ENCODE peak calls at places on chromosomes 13 and 19, in seven cellular contexts. M is PC-9; K is astrocyte; X is fibroblast of lung; R is CD4-positive, CD25-positive, alpha-beta regulatory T cell; S is mucosa of descending colon; H is thoracic aorta. D is an unnamed sample.

GRCh38 chr19:28168557-28168956 is 1044.4 kb downstream of the UQCRFS1 start:
- DNase-seq in M (no peak), K (peak), X (peak), R (no peak), S (no peak), H (no peak), D (no peak)

GRCh38 chr13:77001540-77001939 is 9.7 kb downstream of the CLN5 start:
- DNase-seq in M (no peak), K (no peak), X (no peak), R (no peak), S (no peak), H (no peak), D (no peak)

GRCh38 chr19:17424743-17425365 is 5.0 kb downstream of the MVB12A start:
- DNase-seq in M (no peak), K (no peak), X (peak), R (no peak), S (no peak), H (no peak), D (no peak)

GRCh38 chr13:101868585-101869469 is 416.4 kb downstream of the ITGBL1 start:
- DNase-seq in M (no peak), K (no peak), X (no peak), R (no peak), S (no peak), H (no peak), D (no peak)

GRCh38 chr19:55497777-55498176 is 9.5 kb downstream of the SSC5D start:
- DNase-seq in M (no peak), K (no peak), X (no peak), R (no peak), S (peak), H (no peak), D (no peak)

GRCh38 chr19:2385053-2385721 is 25.1 kb downstream of the TMPRSS9 start:
- DNase-seq in M (peak), K (peak), X (peak), R (no peak), S (peak), H (no peak), D (peak)

GRCh38 chr19:5889288-5889971 is 14.2 kb downstream of the NDUFA11 start:
- DNase-seq in M (no peak), K (no peak), X (no peak), R (no peak), S (no peak), H (no peak), D (no peak)

GRCh38 chr19:40089462-40089861 is 1.3 kb downstream of the ZNF780A start:
- DNase-seq in M (no peak), K (peak), X (peak), R (no peak), S (no peak), H (no peak), D (no peak)

GRCh38 chr13:113946409-113947181 is 27.3 kb downstream of the C13orf46 start:
- DNase-seq in M (no peak), K (no peak), X (no peak), R (no peak), S (no peak), H (peak), D (no peak)

GRCh38 chr13:67133476-67133875 is 96.7 kb downstream of the PCDH9 start:
- DNase-seq in M (no peak), K (peak), X (peak), R (no peak), S (no peak), H (no peak), D (no peak)

GRCh38 chr13:75637101-75637774 is 1.1 kb downstream of the LMO7 start:
- DNase-seq in M (no peak), K (no peak), X (no peak), R (no peak), S (no peak), H (no peak), D (no peak)

GRCh38 chr13:28429685-28430290 is 65.1 kb downstream of the FLT1 start:
- DNase-seq in M (no peak), K (no peak), X (no peak), R (no peak), S (no peak), H (no peak), D (no peak)

GRCh38 chr19:55598034-55598433 is 1.3 kb downstream of the FIZ1 start:
- DNase-seq in M (no peak), K (no peak), X (no peak), R (no peak), S (no peak), H (no peak), D (no peak)

GRCh38 chr19:13298565-13299481 is 148.6 kb downstream of the IER2 start:
- DNase-seq in M (no peak), K (no peak), X (no peak), R (no peak), S (no peak), H (no peak), D (no peak)

GRCh38 chr13:109804654-109805053 is 18.3 kb upstream of the IRS2 start:
- DNase-seq in M (no peak), K (no peak), X (no peak), R (no peak), S (no peak), H (no peak), D (no peak)

GRCh38 chr19:2309734-2310362 is 1.9 kb upstream of the LINGO3 start:
- DNase-seq in M (no peak), K (peak), X (peak), R (no peak), S (no peak), H (no peak), D (no peak)

GRCh38 chr19:39915848-39916215 is 18.6 kb downstream of the FCGBP start:
- DNase-seq in M (no peak), K (no peak), X (no peak), R (no peak), S (no peak), H (no peak), D (no peak)

GRCh38 chr13:107867701-107868661 is 347.4 kb downstream of the LIG4 start:
- DNase-seq in M (peak), K (peak), X (peak), R (no peak), S (no peak), H (no peak), D (no peak)

GRCh38 chr19:41521860-41522555 is 54.0 kb upstream of the CEACAM21 start:
- DNase-seq in M (no peak), K (no peak), X (no peak), R (peak), S (no peak), H (no peak), D (no peak)

GRCh38 chr19:8251025-8251472 is 41.9 kb downstream of the CERS4 start:
- DNase-seq in M (no peak), K (peak), X (peak), R (no peak), S (no peak), H (peak), D (no peak)

GRCh38 chr13:40442191-40442590 is 224.2 kb downstream of the FOXO1 start:
- DNase-seq in M (peak), K (no peak), X (no peak), R (no peak), S (no peak), H (no peak), D (no peak)

GRCh38 chr19:48821633-48822032 is 10.8 kb upstream of the BCAT2 start:
- DNase-seq in M (no peak), K (no peak), X (no peak), R (no peak), S (no peak), H (no peak), D (no peak)
- H3K4me3 ChIP-seq in M (no peak), K (no peak), X (no peak), R (no peak), S (no peak), H (no peak), D (no peak)

GRCh38 chr13:46079770-46080169 is 25.1 kb downstream of the CPB2 start:
- DNase-seq in M (no peak), K (no peak), X (no peak), R (no peak), S (no peak), H (no peak), D (no peak)
- H3K4me3 ChIP-seq in M (no peak), K (no peak), X (no peak), R (no peak), S (no peak), H (no peak), D (no peak)

GRCh38 chr13:95530178-95530577 is 22.3 kb upstream of the CLDN10 start:
- DNase-seq in M (peak), K (peak), X (peak), R (no peak), S (no peak), H (no peak), D (no peak)
- H3K4me3 ChIP-seq in M (no peak), K (no peak), X (no peak), R (no peak), S (no peak), H (no peak), D (no peak)

DNA sequence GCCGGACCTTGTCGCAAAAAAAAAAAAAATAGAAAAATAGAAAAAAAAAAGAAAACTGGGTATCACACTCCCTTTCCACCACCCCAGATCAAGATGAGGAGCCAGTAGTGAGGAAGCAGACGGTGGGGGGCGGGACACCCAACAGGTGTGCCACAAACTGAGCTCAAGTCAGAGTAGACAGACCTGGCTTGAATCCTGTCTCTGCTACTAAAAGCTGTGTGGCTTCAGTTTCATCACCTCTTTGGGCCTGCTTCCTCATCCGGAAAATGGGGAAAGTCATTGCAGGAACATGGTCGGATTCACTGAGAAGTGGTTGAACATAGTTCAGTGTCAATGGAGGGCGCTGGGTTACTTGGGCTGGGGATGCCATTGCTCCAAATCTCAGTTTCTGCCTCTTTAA is 2.9 kb downstream of the HIF3A start:
- DNase-seq in M (no peak), K (no peak), X (no peak), R (no peak), S (peak), H (no peak), D (no peak)
- H3K4me3 ChIP-seq in M (no peak), K (no peak), X (no peak), R (no peak), S (no peak), H (peak), D (no peak)

GRCh38 chr13:20713014-20713376 is 9.5 kb downstream of the IL17D start:
- DNase-seq in M (no peak), K (no peak), X (no peak), R (no peak), S (no peak), H (no peak), D (no peak)
- H3K4me3 ChIP-seq in M (peak), K (peak), X (peak), R (no peak), S (no peak), H (peak), D (no peak)

DNA sequence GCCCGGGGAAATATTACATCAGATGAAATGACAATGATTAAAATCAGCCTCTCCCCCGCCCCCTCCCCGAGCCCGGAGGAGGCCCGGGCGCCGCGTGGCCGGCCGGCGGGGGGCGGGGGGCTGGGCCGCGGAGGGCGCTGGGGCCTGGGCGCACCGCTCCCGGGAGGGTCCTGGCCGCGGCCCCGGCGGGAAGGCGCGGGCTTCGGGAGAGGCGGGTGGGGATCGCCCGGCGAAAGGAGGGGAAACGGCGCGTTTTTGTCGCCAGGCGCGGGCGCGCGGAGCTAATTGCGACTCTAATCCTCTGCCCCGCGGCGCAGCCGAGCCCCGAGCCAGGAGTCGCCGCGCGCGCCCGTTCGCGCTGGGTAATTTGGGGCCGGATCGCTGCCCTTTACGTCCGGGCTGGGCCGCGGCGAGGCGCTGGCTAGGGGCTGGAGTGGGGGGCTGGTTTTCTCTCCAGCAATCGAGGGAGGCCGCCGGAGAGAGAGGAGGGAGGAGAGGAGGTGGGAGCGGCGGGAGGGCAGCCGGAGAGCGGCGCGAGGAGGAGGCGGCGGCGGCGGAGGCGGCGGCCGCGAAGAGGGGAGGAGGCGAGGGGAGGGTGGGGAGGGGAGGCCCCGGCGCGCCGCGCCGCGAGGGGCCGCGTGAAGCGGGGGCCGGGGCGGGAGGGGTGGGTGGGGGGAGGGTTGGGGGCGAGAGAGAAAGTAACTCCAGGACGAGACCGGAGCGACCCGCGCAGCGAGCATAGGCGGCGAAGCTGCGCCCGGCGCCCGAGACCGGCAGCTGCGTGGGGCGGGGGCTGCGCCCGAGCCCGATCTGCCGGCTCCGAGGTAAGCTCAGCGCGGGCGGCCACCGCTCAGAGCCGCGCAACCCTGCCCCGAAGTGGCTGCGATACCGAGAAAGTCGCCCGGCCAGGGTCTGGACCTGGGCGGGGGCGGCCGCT is at the start of gene KCTD15:
- DNase-seq in M (peak), K (peak), X (peak), R (no peak), S (no peak), H (no peak), D (no peak)
- H3K4me3 ChIP-seq in M (peak), K (peak), X (peak), R (no peak), S (peak), H (peak), D (peak)

DNA sequence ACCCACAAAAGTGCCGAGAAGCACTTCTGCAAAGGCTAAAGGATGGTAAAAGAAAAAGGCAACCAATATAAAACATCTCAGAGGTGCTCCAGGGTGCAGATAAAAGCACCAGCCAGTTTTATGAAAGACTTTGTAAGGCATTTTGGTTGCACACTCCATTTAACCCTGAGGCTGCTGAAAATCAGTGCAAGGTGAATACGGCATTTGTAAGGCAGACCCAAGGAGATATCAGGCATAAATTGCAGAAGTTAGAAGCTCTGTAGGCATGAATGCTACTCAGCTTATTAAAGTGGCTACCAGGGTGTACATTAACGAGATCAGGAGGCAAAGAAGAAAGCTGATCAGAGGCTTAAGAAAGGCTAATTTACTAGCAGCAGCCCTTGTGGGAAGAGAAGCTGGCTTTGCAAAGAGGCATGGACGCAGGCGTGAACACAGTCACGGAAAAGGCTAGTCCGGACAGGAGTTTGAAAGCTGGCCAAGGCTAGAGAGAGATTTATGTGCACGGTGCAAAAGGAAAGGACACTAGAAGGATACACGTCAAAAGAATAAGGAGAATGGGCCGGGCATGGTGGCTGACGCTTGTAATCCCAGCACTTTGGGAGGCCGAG is 99.6 kb downstream of the ZNF429 start:
- DNase-seq in M (no peak), K (peak), X (peak), R (no peak), S (no peak), H (no peak), D (peak)
- H3K4me3 ChIP-seq in M (peak), K (peak), X (peak), R (peak), S (no peak), H (peak), D (peak)

GRCh38 chr19:58515259-58515658 is 3.5 kb upstream of the SLC27A5 start:
- DNase-seq in M (no peak), K (no peak), X (no peak), R (no peak), S (no peak), H (no peak), D (no peak)

GRCh38 chr19:58513694-58514563 is 2.1 kb upstream of the SLC27A5 start:
- DNase-seq in M (peak), K (peak), X (peak), R (peak), S (peak), H (no peak), D (peak)

GRCh38 chr19:58511353-58512208 is at the start of gene SLC27A5:
- DNase-seq in M (no peak), K (no peak), X (no peak), R (no peak), S (no peak), H (no peak), D (no peak)

GRCh38 chr19:58514564-58515020 is 2.8 kb upstream of the SLC27A5 start:
- DNase-seq in M (no peak), K (no peak), X (no peak), R (no peak), S (no peak), H (no peak), D (no peak)

DNA sequence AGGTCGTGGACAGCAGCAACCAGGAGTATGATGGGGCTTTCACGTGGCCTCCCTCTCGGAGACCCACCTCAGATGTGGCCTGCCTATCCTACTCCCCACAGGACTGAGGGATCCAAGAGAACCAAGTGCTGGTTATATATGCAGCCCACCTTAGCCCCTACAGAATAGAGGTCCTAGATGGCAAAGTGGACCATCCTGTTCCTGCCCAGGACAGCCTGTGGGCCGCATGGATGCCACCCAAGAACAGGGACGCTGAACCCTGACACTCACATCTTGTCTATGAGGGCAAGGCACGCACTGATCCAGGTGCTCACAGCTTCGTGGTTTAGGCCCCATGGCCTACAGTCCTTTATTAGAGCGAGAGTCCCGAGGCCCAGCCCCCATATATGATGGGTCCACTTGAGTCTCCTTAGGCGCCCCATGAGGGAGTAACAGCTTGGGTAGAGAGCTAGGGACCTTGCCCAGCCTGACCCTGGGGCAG is 1.5 kb upstream of the SLC27A5 start:
- DNase-seq in M (no peak), K (no peak), X (no peak), R (no peak), S (no peak), H (no peak), D (no peak)
- H3K4me3 ChIP-seq in M (no peak), K (no peak), X (no peak), R (no peak), S (no peak), H (peak), D (no peak)